ENCODE peak calls at places on chromosomes 5 and 9, in six cellular contexts. A, F, B, C, H and Q are unnamed samples.

GRCh38 chr9:27655454-27655853 is 82.2 kb upstream of the C9orf72 start:
- DNase-seq in A (no peak), F (no peak), B (no peak), C (no peak), H (no peak), Q (no peak)

GRCh38 chr5:19928556-19929421 is 59.2 kb downstream of the CDH18 start:
- DNase-seq in A (no peak), F (no peak), B (peak; percentile 90), C (no peak), H (no peak), Q (peak; percentile 46)

GRCh38 chr5:34511915-34512314 is 144.2 kb upstream of the RAI14 start:
- DNase-seq in A (peak; percentile 30), F (no peak), B (no peak), C (no peak), H (no peak), Q (no peak)

GRCh38 chr5:163758283-163758711 is 252.9 kb downstream of the MAT2B start:
- DNase-seq in A (no peak), F (no peak), B (peak; percentile 30), C (no peak), H (no peak), Q (no peak)

GRCh38 chr9:5631021-5631420 is 2.1 kb downstream of the RIC1 start:
- DNase-seq in A (no peak), F (no peak), B (peak; percentile 9), C (no peak), H (no peak), Q (no peak)

GRCh38 chr5:136133416-136134383 is 1.1 kb downstream of the SMAD5 start:
- DNase-seq in A (peak; percentile 71), F (peak; percentile 75), B (peak; percentile 85), C (no peak), H (peak; percentile 60), Q (peak; percentile 37)

GRCh38 chr5:55633574-55634203 is 78.4 kb downstream of the SLC38A9 start:
- DNase-seq in A (peak; percentile 44), F (no peak), B (peak; percentile 73), C (peak; percentile 69), H (peak; percentile 67), Q (no peak)

GRCh38 chr5:10655041-10655685 is 91.3 kb downstream of the ANKRD33B start:
- DNase-seq in A (no peak), F (no peak), B (no peak), C (no peak), H (peak; percentile 78), Q (no peak)

GRCh38 chr5:164202338-164202737 is 696.9 kb downstream of the MAT2B start:
- DNase-seq in A (no peak), F (no peak), B (no peak), C (no peak), H (no peak), Q (no peak)

GRCh38 chr9:132094314-132094791 is 14.7 kb upstream of the MED27 start:
- DNase-seq in A (no peak), F (no peak), B (peak; percentile 65), C (no peak), H (peak; percentile 63), Q (peak; percentile 83)

GRCh38 chr5:150068472-150068871 is 17.9 kb downstream of the CSF1R start:
- DNase-seq in A (peak; percentile 33), F (no peak), B (no peak), C (no peak), H (no peak), Q (no peak)

GRCh38 chr5:82991678-82992323 is 85.4 kb downstream of the TMEM167A start:
- DNase-seq in A (no peak), F (no peak), B (no peak), C (no peak), H (no peak), Q (no peak)

GRCh38 chr5:56900395-56900794 is 9.0 kb upstream of the SETD9 start:
- DNase-seq in A (no peak), F (no peak), B (peak; percentile 63), C (no peak), H (no peak), Q (no peak)

DNA sequence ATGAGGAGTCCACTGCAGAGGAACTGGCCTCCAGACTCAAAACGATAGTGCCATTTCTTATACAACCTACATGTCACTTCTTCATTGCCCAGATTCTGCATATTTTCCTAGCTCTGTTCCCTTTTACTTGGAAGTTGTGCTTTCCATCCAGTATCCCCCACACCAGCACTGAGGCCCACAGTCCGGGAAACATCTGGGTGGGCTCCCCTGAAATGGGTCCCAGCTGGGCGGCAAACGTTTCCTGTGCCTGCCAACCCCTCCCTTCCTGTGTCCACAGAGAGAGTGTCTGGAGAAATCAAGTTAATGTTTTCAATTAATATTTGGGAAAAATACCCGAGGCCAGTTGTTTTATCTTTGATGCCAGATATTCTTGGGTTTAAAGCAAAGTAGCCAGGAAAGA is 111.8 kb downstream of the COL23A1 start:
- DNase-seq in A (no peak), F (no peak), B (no peak), C (no peak), H (no peak), Q (no peak)
- H3K27ac ChIP-seq in A (no peak overlapping the region), F (no peak overlapping the region), B (no peak overlapping the region), C (no peak overlapping the region), H (no peak overlapping the region), Q (no peak overlapping the region)

GRCh38 chr5:1847056-1847455 is 35.7 kb downstream of the IRX4 start:
- DNase-seq in A (no peak), F (no peak), B (no peak), C (no peak), H (no peak), Q (no peak)

GRCh38 chr5:1845696-1846095 is 37.0 kb downstream of the IRX4 start:
- DNase-seq in A (no peak), F (no peak), B (no peak), C (no peak), H (no peak), Q (no peak)

GRCh38 chr5:1842026-1842819 is 40.5 kb downstream of the IRX4 start:
- DNase-seq in A (no peak), F (peak; percentile 54), B (no peak), C (no peak), H (no peak), Q (no peak)

GRCh38 chr5:1846583-1846982 is 36.1 kb downstream of the IRX4 start:
- DNase-seq in A (no peak), F (no peak), B (no peak), C (no peak), H (no peak), Q (no peak)

GRCh38 chr5:1844708-1845436 is 37.9 kb downstream of the IRX4 start:
- DNase-seq in A (no peak), F (no peak), B (no peak), C (no peak), H (no peak), Q (no peak)
- H3K27me3 ChIP-seq in A (no peaks in the 10 kb centered on the region), F (no peaks in the 10 kb centered on the region), B (peaks cover 8% of the 10 kb centered on the region), C (no peaks in the 10 kb centered on the region), H (peaks cover 93% of the 10 kb centered on the region), Q (peaks cover 26% of the 10 kb centered on the region)

GRCh38 chr9:86324901-86325300 is 29.3 kb downstream of the TUT7 start:
- DNase-seq in A (no peak), F (no peak), B (no peak), C (no peak), H (no peak), Q (no peak)
- H3K27ac ChIP-seq in A (no peak overlapping the region), F (no peak overlapping the region), B (peak overlapping the region; percentile 85), C (no peak overlapping the region), H (no peak overlapping the region), Q (no peak overlapping the region)

GRCh38 chr9:36911601-36912412 is 122.3 kb downstream of the PAX5 start:
- DNase-seq in A (no peak), F (no peak), B (no peak), C (no peak), H (no peak), Q (no peak)
- H3K27me3 ChIP-seq in A (peaks cover 60% of the 10 kb centered on the region), F (no peaks in the 10 kb centered on the region), B (peaks cover 69% of the 10 kb centered on the region), C (no peaks in the 10 kb centered on the region), H (peaks cover 33% of the 10 kb centered on the region), Q (peaks cover 28% of the 10 kb centered on the region)

GRCh38 chr5:115735108-115735998 is 81.1 kb downstream of the CDO1 start:
- DNase-seq in A (no peak), F (no peak), B (no peak), C (no peak), H (no peak), Q (no peak)
- H3K27ac ChIP-seq in A (no peak overlapping the region), F (no peak overlapping the region), B (no peak overlapping the region), C (no peak overlapping the region), H (no peak overlapping the region), Q (no peak overlapping the region)

GRCh38 chr5:168697034-168697720 is 118.0 kb upstream of the PANK3 start:
- DNase-seq in A (no peak), F (no peak), B (no peak), C (no peak), H (no peak), Q (no peak)
- H3K27me3 ChIP-seq in A (no peaks in the 10 kb centered on the region), F (no peaks in the 10 kb centered on the region), B (no peaks in the 10 kb centered on the region), C (no peaks in the 10 kb centered on the region), H (peaks cover 89% of the 10 kb centered on the region), Q (peaks cover 2% of the 10 kb centered on the region)

GRCh38 chr9:135764731-135765130 is 62.7 kb downstream of the KCNT1 start:
- DNase-seq in A (no peak), F (no peak), B (no peak), C (no peak), H (no peak), Q (no peak)
- H3K27ac ChIP-seq in A (no peak overlapping the region), F (no peak overlapping the region), B (no peak overlapping the region), C (no peak overlapping the region), H (no peak overlapping the region), Q (no peak overlapping the region)

DNA sequence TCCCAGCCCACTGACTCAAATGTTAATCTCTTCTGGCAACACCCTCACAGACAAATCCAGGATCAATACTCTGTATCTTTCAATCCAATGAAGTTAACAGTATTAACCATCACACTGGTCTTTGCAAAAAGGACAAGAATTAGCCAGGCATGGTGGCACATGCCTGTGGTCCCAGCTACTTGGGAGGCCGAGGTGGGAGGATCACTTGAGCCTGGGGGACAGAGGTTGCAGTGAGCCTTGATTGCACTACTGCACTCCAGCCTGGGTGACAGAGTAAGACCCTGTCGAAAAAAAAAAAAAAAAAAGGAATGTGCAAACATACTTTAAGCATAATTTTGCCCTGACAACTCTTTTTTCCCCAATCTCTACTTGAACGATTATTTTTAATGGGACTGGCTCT is 57.9 kb upstream of the ERBIN start:
- DNase-seq in A (no peak), F (no peak), B (no peak), C (no peak), H (no peak), Q (no peak)
- H3K27me3 ChIP-seq in A (no peaks in the 10 kb centered on the region), F (no peaks in the 10 kb centered on the region), B (no peaks in the 10 kb centered on the region), C (no peaks in the 10 kb centered on the region), H (no peaks in the 10 kb centered on the region), Q (no peaks in the 10 kb centered on the region)

DNA sequence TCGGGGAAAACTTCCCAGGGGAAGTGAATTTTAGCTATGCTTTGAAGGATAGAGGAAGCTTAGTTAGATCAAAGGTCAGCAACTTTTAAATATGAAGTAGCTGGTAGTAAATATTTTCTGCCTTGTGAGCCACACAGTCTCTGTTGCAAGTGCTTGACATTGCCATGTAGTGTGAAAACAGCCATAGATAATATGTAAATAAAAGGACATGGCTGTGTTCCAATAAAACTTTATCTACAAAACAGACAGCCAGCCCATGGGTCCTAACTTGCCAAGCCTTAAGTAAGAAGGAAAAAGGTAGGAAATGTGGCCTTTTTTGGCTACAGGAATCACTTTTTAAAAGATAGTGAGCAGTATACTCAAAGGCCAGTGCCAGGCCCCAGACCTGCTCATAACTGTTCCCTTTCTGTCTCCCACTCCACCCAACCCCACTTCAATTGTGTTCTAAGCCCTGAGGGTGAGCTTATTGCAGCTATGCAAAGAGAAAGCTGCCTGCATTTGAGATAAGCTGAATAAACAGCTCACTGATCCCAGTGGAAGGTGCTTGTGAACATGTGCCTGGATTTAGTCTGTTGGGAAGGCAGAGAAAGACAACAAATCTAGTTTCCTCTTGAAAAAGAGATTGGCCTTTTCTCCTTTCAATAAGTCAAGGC is 113.0 kb upstream of the TRIM32 start:
- DNase-seq in A (peak; percentile 46), F (no peak), B (no peak), C (no peak), H (peak; percentile 53), Q (no peak)
- H3K27ac ChIP-seq in A (peak overlapping the region; percentile 64), F (no peak overlapping the region), B (no peak overlapping the region), C (peak overlapping the region; percentile 58), H (no peak overlapping the region), Q (no peak overlapping the region)